ENCODE peak calls at places on chromosome 10, in ten cellular contexts. Y is GM23338; A is DMS79; M is A549; X is effector CD4-positive, alpha-beta T cell; H is psoas muscle; L is NT2/D1; T is AG08395; K is Calu3; D is HFF-Myc. E is an unnamed sample.
A peak's percentile ranks its signal among the peaks of the same experiment; 100 is the strongest.

GRCh38 chr10:63120554-63120953 is 12.6 kb upstream of the NRBF2 start:
- DNase-seq in L (no peak), X (no peak), K (no peak), M (no peak), D (peak; percentile 61), T (peak; percentile 85), A (no peak), H (peak; percentile 27), Y (no peak), E (no peak)

GRCh38 chr10:72315054-72315453 is 39.7 kb downstream of the DNAJB12 start:
- DNase-seq in T (no peak), L (no peak), A (no peak), X (no peak), M (no peak), D (no peak), Y (peak; percentile 78), K (no peak), H (no peak), E (no peak)

GRCh38 chr10:112741830-112742402 is 208.1 kb upstream of the TCF7L2 start:
- DNase-seq in D (no peak), X (no peak), A (no peak), L (no peak), K (peak; percentile 31), H (no peak), T (no peak), M (peak; percentile 31), Y (no peak), E (no peak)

GRCh38 chr10:34275626-34276025 is 539.5 kb downstream of the PARD3 start:
- DNase-seq in M (no peak), T (no peak), L (no peak), D (no peak), Y (no peak), H (no peak), A (no peak), X (no peak), K (no peak), E (no peak)

GRCh38 chr10:119005377-119006043 is 24.0 kb upstream of the NANOS1 start:
- DNase-seq in Y (no peak), A (no peak), K (no peak), H (no peak), M (no peak), D (no peak), L (no peak), X (no peak), T (no peak), E (no peak)

GRCh38 chr10:3123571-3124411 is 48.8 kb downstream of the PITRM1 start:
- DNase-seq in D (no peak), M (no peak), Y (no peak), L (no peak), X (no peak), T (no peak), A (peak; percentile 34), H (no peak), K (no peak), E (no peak)

GRCh38 chr10:114801411-114801813 is 20.2 kb upstream of the FHIP2A start:
- DNase-seq in H (no peak), M (no peak), A (no peak), D (no peak), K (no peak), X (no peak), T (no peak), Y (no peak), L (no peak), E (no peak)

GRCh38 chr10:13890233-13890616 is 303.5 kb downstream of the PRPF18 start:
- DNase-seq in M (no peak), L (no peak), X (no peak), A (no peak), K (no peak), H (no peak), D (no peak), Y (no peak), T (no peak), E (no peak)

GRCh38 chr10:126736737-126737136 is 66.2 kb upstream of the C10orf90 start:
- DNase-seq in L (no peak), K (no peak), T (peak; percentile 36), H (no peak), A (no peak), M (no peak), Y (no peak), D (no peak), X (no peak), E (no peak)

GRCh38 chr10:89236221-89236620 is 15.4 kb downstream of the LIPA start:
- DNase-seq in H (no peak), M (no peak), X (no peak), T (peak; percentile 38), Y (no peak), D (no peak), L (no peak), K (no peak), A (no peak), E (no peak)

GRCh38 chr10:60739581-60739980 is 38.7 kb upstream of the CDK1 start:
- DNase-seq in L (no peak), T (no peak), K (no peak), M (no peak), D (no peak), X (no peak), Y (no peak), H (no peak), A (no peak), E (no peak)

GRCh38 chr10:118307768-118308347 is 34.3 kb downstream of the FAM204A start:
- DNase-seq in H (no peak), Y (no peak), T (no peak), M (no peak), K (no peak), D (no peak), X (no peak), A (no peak), L (no peak), E (no peak)

GRCh38 chr10:64103750-64104149 is 582.5 kb downstream of the REEP3 start:
- DNase-seq in D (no peak), K (no peak), H (no peak), M (no peak), Y (no peak), X (no peak), L (no peak), A (no peak), T (no peak), E (no peak)

GRCh38 chr10:73759512-73760115 is 15.4 kb downstream of the SEC24C start:
- DNase-seq in L (no peak), M (no peak), Y (peak; percentile 30), H (no peak), K (no peak), D (no peak), A (peak; percentile 76), T (no peak), X (peak; percentile 61), E (peak; percentile 68)

GRCh38 chr10:65945071-65945470 is 980.8 kb upstream of the LRRTM3 start:
- DNase-seq in K (no peak), L (no peak), M (no peak), D (no peak), H (no peak), A (no peak), X (no peak), Y (no peak), T (no peak), E (no peak)

GRCh38 chr10:89867964-89868363 is 166.6 kb downstream of the KIF20B start:
- DNase-seq in T (no peak), X (no peak), Y (no peak), L (no peak), D (no peak), H (no peak), A (no peak), K (no peak), M (no peak), E (no peak)

GRCh38 chr10:780536-781524 is 91.4 kb upstream of the DIP2C start:
- DNase-seq in X (no peak), K (no peak), T (no peak), D (no peak), M (no peak), Y (no peak), H (no peak), L (no peak), A (no peak), E (no peak)

GRCh38 chr10:5456563-5456962 is 42.8 kb downstream of the CALML5 start:
- DNase-seq in A (no peak), Y (no peak), T (no peak), X (no peak), H (no peak), L (no peak), D (no peak), M (no peak), K (no peak), E (no peak)

GRCh38 chr10:115001506-115002381 is 63.7 kb downstream of the TRUB1 start:
- DNase-seq in L (no peak), K (no peak), H (peak; percentile 18), D (no peak), M (no peak), T (peak; percentile 41), X (no peak), A (peak; percentile 50), Y (no peak), E (no peak)

GRCh38 chr10:72297281-72297967 is 23.7 kb downstream of the DDIT4 start:
- DNase-seq in D (peak; percentile 77), X (peak; percentile 93), H (peak; percentile 90), L (no peak), A (no peak), Y (peak; percentile 28), M (peak; percentile 96), T (peak; percentile 88), K (peak; percentile 90), E (no peak)

GRCh38 chr10:79336739-79337138 is 10.5 kb upstream of the PPIF start:
- DNase-seq in A (no peak), K (no peak), Y (peak; percentile 6), D (no peak), T (no peak), X (no peak), L (no peak), H (no peak), M (no peak), E (no peak)

GRCh38 chr10:80459047-80459865 is 5.1 kb downstream of the TSPAN14 start:
- DNase-seq in A (peak; percentile 45), K (peak; percentile 72), H (peak; percentile 53), T (peak; percentile 81), D (peak; percentile 88), M (no peak), X (peak; percentile 49), L (no peak), Y (peak; percentile 41), E (no peak)

GRCh38 chr10:70055550-70055949 is 2.9 kb downstream of the MACROH2A2 start:
- DNase-seq in X (no peak), Y (no peak), T (no peak), D (no peak), L (no peak), K (no peak), A (no peak), H (no peak), M (no peak), E (no peak)

GRCh38 chr10:14017380-14017943 is 313.3 kb downstream of the FRMD4A start:
- DNase-seq in T (no peak), A (no peak), H (no peak), D (peak; percentile 82), L (no peak), M (no peak), K (no peak), Y (no peak), X (no peak), E (no peak)

GRCh38 chr10:132483394-132483793 is 54.2 kb upstream of the INPP5A start:
- DNase-seq in D (no peak), T (no peak), X (no peak), K (no peak), H (no peak), M (no peak), A (no peak), L (no peak), Y (no peak), E (no peak)

GRCh38 chr10:105358911-105359310 is 717.8 kb downstream of the SORCS3 start:
- DNase-seq in T (no peak), L (no peak), Y (no peak), M (no peak), H (no peak), A (no peak), K (no peak), D (no peak), X (no peak), E (no peak)

GRCh38 chr10:121959671-121960070 is 15.3 kb downstream of the NSMCE4A start:
- DNase-seq in K (no peak), X (no peak), H (no peak), Y (no peak), T (no peak), A (no peak), M (no peak), D (no peak), L (no peak), E (no peak)

GRCh38 chr10:110535958-110536891 is 31.3 kb upstream of the SMC3 start:
- DNase-seq in X (peak; percentile 28), T (peak; percentile 55), K (peak; percentile 33), A (no peak), D (no peak), L (no peak), M (no peak), H (no peak), Y (peak; percentile 57), E (no peak)